ENCODE peak calls at places on chromosomes 2 and 18, in eight cellular contexts. L, M, O, T, S, D, Y and J are unnamed samples.
A peak's percentile ranks its signal among the peaks of the same experiment; 100 is the strongest.

GRCh38 chr2:241945311-241945710 is 75.8 kb downstream of the RTP5 start:
- DNase-seq in Y (no peak), M (no peak), S (no peak), O (no peak), L (no peak), D (no peak), T (no peak), J (no peak)

GRCh38 chr2:120283649-120284048 is 31.0 kb downstream of the RALB start:
- DNase-seq in S (no peak), L (no peak), M (no peak), Y (no peak), O (no peak), D (no peak), T (no peak), J (no peak)

GRCh38 chr2:70861774-70862644 is 26.4 kb upstream of the CD207 start:
- DNase-seq in D (peak; percentile 77), M (peak; percentile 88), Y (peak; percentile 93), O (peak; percentile 87), T (peak; percentile 79), S (peak; percentile 9), L (peak; percentile 91), J (peak; percentile 74)

GRCh38 chr18:68233043-68233442 is 481.9 kb downstream of the TMX3 start:
- DNase-seq in Y (no peak), S (no peak), D (no peak), O (no peak), L (no peak), M (no peak), T (no peak), J (no peak)

GRCh38 chr18:24538421-24539264 is 78.2 kb downstream of the HRH4 start:
- DNase-seq in M (no peak), D (no peak), L (no peak), T (no peak), S (no peak), O (no peak), Y (no peak), J (no peak)

GRCh38 chr2:238894226-238894949 is 46.5 kb downstream of the TWIST2 start:
- DNase-seq in L (no peak), T (no peak), M (no peak), D (no peak), O (no peak), Y (no peak), S (no peak), J (no peak)

GRCh38 chr18:44945847-44946490 is 265.3 kb downstream of the SETBP1 start:
- DNase-seq in D (no peak), M (no peak), L (no peak), O (no peak), Y (no peak), T (no peak), S (no peak), J (no peak)

GRCh38 chr2:97919858-97920257 is 75.9 kb downstream of the TMEM131 start:
- DNase-seq in T (no peak), L (no peak), Y (peak; percentile 17), D (no peak), S (no peak), O (no peak), M (no peak), J (no peak)

GRCh38 chr2:43021791-43022500 is 204.5 kb downstream of the ZFP36L2 start:
- DNase-seq in L (peak; percentile 77), M (peak; percentile 46), T (peak; percentile 51), Y (peak; percentile 69), D (no peak), O (peak; percentile 46), S (no peak), J (peak; percentile 62)

GRCh38 chr18:9613550-9614400 is 584 bp downstream of the PPP4R1 start:
- DNase-seq in Y (peak; percentile 54), S (no peak), T (peak; percentile 70), D (peak; percentile 33), L (peak; percentile 84), O (peak; percentile 76), M (peak; percentile 89), J (peak; percentile 69)

GRCh38 chr18:75075429-75075841 is 133.5 kb downstream of the PTGR3 start:
- DNase-seq in L (no peak), D (no peak), T (no peak), M (no peak), S (no peak), O (no peak), Y (no peak), J (no peak)

GRCh38 chr2:138421971-138422335 is 79.6 kb upstream of the SPOPL start:
- DNase-seq in L (no peak), M (no peak), T (no peak), Y (no peak), D (peak; percentile 81), O (no peak), S (peak; percentile 79), J (no peak)

GRCh38 chr2:216047417-216047816 is 34.1 kb upstream of the MREG start:
- DNase-seq in M (no peak), S (no peak), Y (no peak), O (no peak), T (no peak), L (no peak), D (no peak), J (no peak)

GRCh38 chr2:17124575-17125318 is 393.5 kb downstream of the RAD51AP2 start:
- DNase-seq in L (no peak), Y (no peak), D (no peak), T (no peak), S (no peak), O (no peak), M (no peak), J (no peak)

DNA sequence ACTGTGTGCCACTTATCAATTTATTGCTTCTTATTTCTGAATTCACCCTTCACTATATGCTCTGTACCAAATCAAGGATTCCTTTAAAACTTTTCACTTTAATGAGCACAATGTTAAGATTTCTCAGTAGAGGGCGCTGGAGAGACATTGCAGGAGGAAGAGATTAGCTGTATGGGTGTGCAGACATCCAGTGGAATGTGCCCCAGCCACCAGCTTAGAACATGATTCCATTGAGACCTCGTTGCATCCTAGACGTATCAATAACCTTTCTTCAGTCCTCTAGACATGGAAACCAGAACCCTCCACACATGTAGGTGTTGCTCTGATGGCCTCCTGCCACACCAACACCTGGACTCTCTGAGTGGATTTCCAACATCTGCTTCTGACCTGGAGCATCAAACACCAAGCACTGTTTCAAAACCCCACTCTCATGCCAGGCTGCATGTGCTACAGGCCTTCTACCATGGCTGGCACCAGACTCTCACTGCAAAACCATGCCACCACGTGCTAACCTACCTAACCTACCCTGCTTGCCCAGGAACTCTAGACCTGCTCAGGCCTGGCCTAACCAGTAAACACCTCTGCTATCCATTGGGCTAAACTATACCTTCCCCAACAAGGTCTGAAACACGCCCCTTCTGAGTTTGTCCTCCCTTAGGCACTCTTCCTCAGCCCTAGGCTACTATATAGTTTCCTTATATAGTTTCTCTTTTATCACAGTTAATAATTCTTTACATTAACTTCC is 633.2 kb upstream of the PKDCC start:
- DNase-seq in T (no peak), O (no peak), D (no peak), M (no peak), S (no peak), Y (peak; percentile 21), L (peak; percentile 6), J (no peak)
- TF ChIP-seq CTCF in T (no peak), O (peak; percentile 20), D (peak; percentile 44), M (peak; percentile 37), S (peak; percentile 72), Y (peak; percentile 57), L (no peak), J (no peak)

DNA sequence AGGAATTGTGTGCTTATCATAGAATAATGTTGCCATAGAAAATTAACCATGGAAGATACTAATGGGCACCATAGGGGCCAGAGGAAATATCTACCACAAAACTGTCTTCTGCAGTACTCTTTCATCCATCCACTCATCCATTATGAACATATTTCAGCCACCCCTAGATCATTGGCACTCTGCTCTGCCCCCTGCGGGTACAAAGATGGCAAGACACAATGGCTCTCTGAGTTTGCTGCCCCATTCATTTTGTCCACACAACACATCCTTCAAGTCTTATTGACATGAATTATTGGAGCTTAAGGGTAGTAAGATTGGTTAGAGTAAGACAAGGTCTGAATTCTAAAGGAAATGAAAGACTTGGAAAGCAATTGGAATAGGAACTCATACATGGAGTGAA is 1224.7 kb upstream of the CELF4 start:
- DNase-seq in D (no peak), O (no peak), M (no peak), L (no peak), S (no peak), Y (peak; percentile 34), T (no peak), J (no peak)
- TF ChIP-seq CTCF in D (no peak), O (no peak), M (no peak), L (no peak), S (peak; percentile 62), Y (peak; percentile 61), T (no peak), J (no peak)

DNA sequence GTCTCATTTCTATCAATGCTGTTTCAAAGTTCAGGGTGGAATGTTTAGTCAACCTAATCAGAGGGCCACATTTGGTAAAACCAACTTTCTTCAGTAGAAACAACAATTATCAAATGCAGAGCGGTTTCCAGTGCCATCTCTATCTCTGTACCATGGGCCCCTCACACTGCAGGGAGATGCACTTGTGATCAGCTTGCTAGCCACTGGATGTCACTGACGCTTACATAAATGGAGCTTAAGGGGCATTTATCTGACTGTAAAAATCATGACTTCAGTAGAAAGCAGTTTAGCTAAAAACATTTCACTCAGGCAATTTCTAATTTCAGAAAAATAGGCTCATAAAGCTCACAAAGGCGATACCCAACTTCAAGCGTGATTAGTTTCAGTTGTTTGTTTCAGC is 678.0 kb downstream of the ZEB2 start:
- DNase-seq in Y (no peak), M (no peak), T (no peak), L (no peak), S (no peak), O (no peak), D (no peak), J (no peak)
- TF ChIP-seq CTCF in Y (no peak), M (no peak), T (no peak), L (no peak), S (no peak), O (no peak), D (peak; percentile 15), J (no peak)

GRCh38 chr2:189467160-189467559 is 25.9 kb downstream of the WDR75 start:
- DNase-seq in Y (no peak), D (no peak), T (no peak), M (no peak), L (no peak), S (no peak), O (no peak), J (no peak)

GRCh38 chr2:189467593-189467992 is 26.3 kb downstream of the WDR75 start:
- DNase-seq in S (no peak), T (no peak), L (no peak), Y (no peak), O (no peak), M (no peak), D (no peak), J (no peak)

GRCh38 chr2:189465478-189465877 is 24.2 kb downstream of the WDR75 start:
- DNase-seq in O (no peak), T (no peak), M (no peak), Y (no peak), L (no peak), S (no peak), D (no peak), J (no peak)

GRCh38 chr2:189466046-189466445 is 24.8 kb downstream of the WDR75 start:
- DNase-seq in L (no peak), T (no peak), S (no peak), Y (no peak), D (no peak), O (no peak), M (no peak), J (no peak)

GRCh38 chr2:189466656-189467055 is 25.4 kb downstream of the WDR75 start:
- DNase-seq in T (no peak), L (no peak), M (no peak), S (no peak), O (no peak), D (peak; percentile 24), Y (no peak), J (no peak)
- TF ChIP-seq CTCF in T (peak; percentile 58), L (peak; percentile 27), M (peak; percentile 39), S (peak; percentile 43), O (peak; percentile 77), D (peak; percentile 75), Y (peak; percentile 22), J (peak; percentile 48)